ENCODE peak calls at places on chromosomes 16 and 17, in nine cellular contexts. One of them, this sample, is unnamed.

GRCh38 chr16:57089406-57089805 is 3.0 kb upstream of the CPNE2 start:
- DNase-seq in activated T-cell treated with anti-CD3 and anti-CD28 coated beads for 24 hours: no peak
- DNase-seq in AG09319: no peak
- DNase-seq in aorta: no peak
- DNase-seq in non-pigmented ciliary epithelial cell: no peak
- DNase-seq in anterior cingulate cortex: no peak
- DNase-seq in amniotic stem cell: no peak
- DNase-seq in left cardiac atrium: no peak
- DNase-seq in tibial nerve: no peak
- DNase-seq in this sample: no peak

GRCh38 chr17:37744961-37745800 is at the start of gene HNF1B:
- DNase-seq in activated T-cell treated with anti-CD3 and anti-CD28 coated beads for 24 hours: no peak
- DNase-seq in AG09319: no peak
- DNase-seq in aorta: no peak
- DNase-seq in non-pigmented ciliary epithelial cell: no peak
- DNase-seq in anterior cingulate cortex: no peak
- DNase-seq in amniotic stem cell: no peak
- DNase-seq in left cardiac atrium: no peak
- DNase-seq in tibial nerve: no peak
- DNase-seq in this sample: no peak

GRCh38 chr17:32349503-32349853 is 479 bp upstream of the ZNF207 start:
- DNase-seq in activated T-cell treated with anti-CD3 and anti-CD28 coated beads for 24 hours: peak; percentile 2
- DNase-seq in AG09319: no peak
- DNase-seq in aorta: no peak
- DNase-seq in non-pigmented ciliary epithelial cell: no peak
- DNase-seq in anterior cingulate cortex: no peak
- DNase-seq in amniotic stem cell: no peak
- DNase-seq in left cardiac atrium: no peak
- DNase-seq in tibial nerve: no peak
- DNase-seq in this sample: no peak

GRCh38 chr17:53924530-53925455 is 102.1 kb downstream of the KIF2B start:
- DNase-seq in activated T-cell treated with anti-CD3 and anti-CD28 coated beads for 24 hours: no peak
- DNase-seq in AG09319: no peak
- DNase-seq in aorta: no peak
- DNase-seq in non-pigmented ciliary epithelial cell: no peak
- DNase-seq in anterior cingulate cortex: no peak
- DNase-seq in amniotic stem cell: no peak
- DNase-seq in left cardiac atrium: no peak
- DNase-seq in tibial nerve: no peak
- DNase-seq in this sample: no peak

GRCh38 chr17:65278050-65278819 is 141.1 kb downstream of the RGS9 start:
- DNase-seq in activated T-cell treated with anti-CD3 and anti-CD28 coated beads for 24 hours: peak; percentile 4
- DNase-seq in AG09319: peak; percentile 18
- DNase-seq in aorta: no peak
- DNase-seq in non-pigmented ciliary epithelial cell: no peak
- DNase-seq in anterior cingulate cortex: peak; percentile 6
- DNase-seq in amniotic stem cell: peak; percentile 64
- DNase-seq in left cardiac atrium: peak; percentile 40
- DNase-seq in tibial nerve: no peak
- DNase-seq in this sample: peak; percentile 30

GRCh38 chr16:87437911-87438610 is 45.9 kb downstream of the MAP1LC3B start:
- DNase-seq in activated T-cell treated with anti-CD3 and anti-CD28 coated beads for 24 hours: no peak
- DNase-seq in AG09319: no peak
- DNase-seq in aorta: peak; percentile 51
- DNase-seq in non-pigmented ciliary epithelial cell: no peak
- DNase-seq in anterior cingulate cortex: no peak
- DNase-seq in amniotic stem cell: no peak
- DNase-seq in left cardiac atrium: no peak
- DNase-seq in tibial nerve: no peak
- DNase-seq in this sample: no peak

GRCh38 chr16:72819345-72819744 is 228.6 kb downstream of the ZFHX3 start:
- DNase-seq in activated T-cell treated with anti-CD3 and anti-CD28 coated beads for 24 hours: no peak
- DNase-seq in AG09319: no peak
- DNase-seq in aorta: no peak
- DNase-seq in non-pigmented ciliary epithelial cell: peak; percentile 23
- DNase-seq in anterior cingulate cortex: no peak
- DNase-seq in amniotic stem cell: peak; percentile 20
- DNase-seq in left cardiac atrium: no peak
- DNase-seq in tibial nerve: no peak
- DNase-seq in this sample: no peak

GRCh38 chr16:727291-727977 is 528 bp downstream of the HAGHL start:
- DNase-seq in activated T-cell treated with anti-CD3 and anti-CD28 coated beads for 24 hours: no peak
- DNase-seq in AG09319: no peak
- DNase-seq in aorta: no peak
- DNase-seq in non-pigmented ciliary epithelial cell: no peak
- DNase-seq in anterior cingulate cortex: no peak
- DNase-seq in amniotic stem cell: no peak
- DNase-seq in left cardiac atrium: no peak
- DNase-seq in tibial nerve: no peak
- DNase-seq in this sample: no peak

GRCh38 chr17:39926588-39927100 is 757 bp downstream of the ORMDL3 start:
- DNase-seq in activated T-cell treated with anti-CD3 and anti-CD28 coated beads for 24 hours: peak; percentile 44
- DNase-seq in AG09319: no peak
- DNase-seq in aorta: no peak
- DNase-seq in non-pigmented ciliary epithelial cell: no peak
- DNase-seq in anterior cingulate cortex: no peak
- DNase-seq in amniotic stem cell: peak; percentile 5
- DNase-seq in left cardiac atrium: peak; percentile 28
- DNase-seq in tibial nerve: no peak
- DNase-seq in this sample: no peak

GRCh38 chr17:7080445-7081041 is 492 bp upstream of the CLEC10A start:
- DNase-seq in activated T-cell treated with anti-CD3 and anti-CD28 coated beads for 24 hours: no peak
- DNase-seq in AG09319: no peak
- DNase-seq in aorta: peak; percentile 67
- DNase-seq in non-pigmented ciliary epithelial cell: no peak
- DNase-seq in anterior cingulate cortex: no peak
- DNase-seq in amniotic stem cell: no peak
- DNase-seq in left cardiac atrium: peak; percentile 59
- DNase-seq in tibial nerve: peak; percentile 21
- DNase-seq in this sample: no peak

GRCh38 chr17:41333098-41333497 is 17.5 kb downstream of the KRT33A start:
- DNase-seq in activated T-cell treated with anti-CD3 and anti-CD28 coated beads for 24 hours: no peak
- DNase-seq in AG09319: no peak
- DNase-seq in aorta: no peak
- DNase-seq in non-pigmented ciliary epithelial cell: no peak
- DNase-seq in anterior cingulate cortex: no peak
- DNase-seq in amniotic stem cell: no peak
- DNase-seq in left cardiac atrium: no peak
- DNase-seq in tibial nerve: no peak
- DNase-seq in this sample: no peak

GRCh38 chr17:36857698-36858097 is 79.6 kb upstream of the LHX1 start:
- DNase-seq in activated T-cell treated with anti-CD3 and anti-CD28 coated beads for 24 hours: no peak
- DNase-seq in AG09319: no peak
- DNase-seq in aorta: no peak
- DNase-seq in non-pigmented ciliary epithelial cell: no peak
- DNase-seq in anterior cingulate cortex: no peak
- DNase-seq in amniotic stem cell: no peak
- DNase-seq in left cardiac atrium: no peak
- DNase-seq in tibial nerve: no peak
- DNase-seq in this sample: no peak

GRCh38 chr17:2172447-2172938 is 117.6 kb downstream of the HIC1 start:
- DNase-seq in activated T-cell treated with anti-CD3 and anti-CD28 coated beads for 24 hours: no peak
- DNase-seq in AG09319: no peak
- DNase-seq in aorta: no peak
- DNase-seq in non-pigmented ciliary epithelial cell: no peak
- DNase-seq in anterior cingulate cortex: no peak
- DNase-seq in amniotic stem cell: peak; percentile 74
- DNase-seq in left cardiac atrium: peak; percentile 65
- DNase-seq in tibial nerve: no peak
- DNase-seq in this sample: no peak

GRCh38 chr17:80449194-80449929 is 27.0 kb downstream of the NPTX1 start:
- DNase-seq in activated T-cell treated with anti-CD3 and anti-CD28 coated beads for 24 hours: no peak
- DNase-seq in AG09319: no peak
- DNase-seq in aorta: no peak
- DNase-seq in non-pigmented ciliary epithelial cell: no peak
- DNase-seq in anterior cingulate cortex: no peak
- DNase-seq in amniotic stem cell: no peak
- DNase-seq in left cardiac atrium: no peak
- DNase-seq in tibial nerve: no peak
- DNase-seq in this sample: no peak

GRCh38 chr16:66915041-66915440 is 3.6 kb downstream of the CDH16 start:
- DNase-seq in activated T-cell treated with anti-CD3 and anti-CD28 coated beads for 24 hours: no peak
- DNase-seq in AG09319: no peak
- DNase-seq in aorta: no peak
- DNase-seq in non-pigmented ciliary epithelial cell: no peak
- DNase-seq in anterior cingulate cortex: no peak
- DNase-seq in amniotic stem cell: no peak
- DNase-seq in left cardiac atrium: no peak
- DNase-seq in tibial nerve: no peak
- DNase-seq in this sample: no peak

GRCh38 chr17:8151641-8152111 is 528 bp downstream of the PER1 start:
- DNase-seq in activated T-cell treated with anti-CD3 and anti-CD28 coated beads for 24 hours: no peak
- DNase-seq in AG09319: no peak
- DNase-seq in aorta: peak; percentile 95
- DNase-seq in non-pigmented ciliary epithelial cell: no peak
- DNase-seq in anterior cingulate cortex: peak; percentile 61
- DNase-seq in amniotic stem cell: peak; percentile 39
- DNase-seq in left cardiac atrium: peak; percentile 92
- DNase-seq in tibial nerve: peak; percentile 77
- DNase-seq in this sample: no peak

GRCh38 chr16:4049031-4049430 is 67.2 kb downstream of the ADCY9 start:
- DNase-seq in activated T-cell treated with anti-CD3 and anti-CD28 coated beads for 24 hours: no peak
- DNase-seq in AG09319: no peak
- DNase-seq in aorta: no peak
- DNase-seq in non-pigmented ciliary epithelial cell: no peak
- DNase-seq in anterior cingulate cortex: no peak
- DNase-seq in amniotic stem cell: no peak
- DNase-seq in left cardiac atrium: no peak
- DNase-seq in tibial nerve: no peak
- DNase-seq in this sample: no peak

GRCh38 chr17:18950944-18951905 is 740 bp upstream of the SLC5A10 start:
- DNase-seq in activated T-cell treated with anti-CD3 and anti-CD28 coated beads for 24 hours: no peak
- DNase-seq in AG09319: no peak
- DNase-seq in aorta: peak; percentile 66
- DNase-seq in non-pigmented ciliary epithelial cell: no peak
- DNase-seq in anterior cingulate cortex: no peak
- DNase-seq in amniotic stem cell: no peak
- DNase-seq in left cardiac atrium: peak; percentile 53
- DNase-seq in tibial nerve: no peak
- DNase-seq in this sample: no peak

GRCh38 chr17:81371910-81372760 is 23.1 kb upstream of the BAHCC1 start:
- DNase-seq in activated T-cell treated with anti-CD3 and anti-CD28 coated beads for 24 hours: no peak
- DNase-seq in AG09319: no peak
- DNase-seq in aorta: peak; percentile 86
- DNase-seq in non-pigmented ciliary epithelial cell: no peak
- DNase-seq in anterior cingulate cortex: no peak
- DNase-seq in amniotic stem cell: peak; percentile 24
- DNase-seq in left cardiac atrium: peak; percentile 77
- DNase-seq in tibial nerve: no peak
- DNase-seq in this sample: no peak

GRCh38 chr17:38728290-38728831 is 1.8 kb upstream of the CISD3 start:
- DNase-seq in activated T-cell treated with anti-CD3 and anti-CD28 coated beads for 24 hours: peak; percentile 44
- DNase-seq in AG09319: no peak
- DNase-seq in aorta: no peak
- DNase-seq in non-pigmented ciliary epithelial cell: no peak
- DNase-seq in anterior cingulate cortex: no peak
- DNase-seq in amniotic stem cell: no peak
- DNase-seq in left cardiac atrium: no peak
- DNase-seq in tibial nerve: no peak
- DNase-seq in this sample: no peak